ENCODE peak calls at places on chromosomes 2 and 18, in seven cellular contexts. One of them, this sample, is unnamed.

GRCh38 chr2:43038720-43039099 is 187.7 kb downstream of the ZFP36L2 start:
- DNase-seq in stomach: no peak
- DNase-seq in erythroblast: no peak
- DNase-seq in tibial nerve: no peak
- DNase-seq in breast epithelium: no peak
- DNase-seq in Peyer's patch: no peak
- DNase-seq in heart left ventricle: no peak
- DNase-seq in this sample: no peak

GRCh38 chr2:118554616-118555015 is 292.8 kb downstream of the EN1 start:
- DNase-seq in Peyer's patch: no peak
- DNase-seq in erythroblast: no peak
- DNase-seq in tibial nerve: no peak
- DNase-seq in breast epithelium: no peak
- DNase-seq in stomach: no peak
- DNase-seq in heart left ventricle: no peak
- DNase-seq in this sample: no peak

GRCh38 chr2:240643811-240644150 is 18.5 kb downstream of the GPR35 start:
- DNase-seq in stomach: peak; percentile 21
- DNase-seq in breast epithelium: no peak
- DNase-seq in tibial nerve: no peak
- DNase-seq in heart left ventricle: no peak
- DNase-seq in erythroblast: no peak
- DNase-seq in Peyer's patch: peak; percentile 5
- DNase-seq in this sample: no peak

GRCh38 chr2:186533717-186534116 is 47.7 kb downstream of the ZC3H15 start:
- DNase-seq in tibial nerve: no peak
- DNase-seq in breast epithelium: no peak
- DNase-seq in Peyer's patch: no peak
- DNase-seq in stomach: no peak
- DNase-seq in erythroblast: no peak
- DNase-seq in heart left ventricle: no peak
- DNase-seq in this sample: no peak

GRCh38 chr2:148719195-148719749 is 74.7 kb downstream of the EPC2 start:
- DNase-seq in Peyer's patch: no peak
- DNase-seq in heart left ventricle: no peak
- DNase-seq in stomach: no peak
- DNase-seq in breast epithelium: no peak
- DNase-seq in erythroblast: no peak
- DNase-seq in tibial nerve: no peak
- DNase-seq in this sample: no peak

GRCh38 chr2:216696751-216697560 is 1.6 kb upstream of the IGFBP5 start:
- DNase-seq in stomach: no peak
- DNase-seq in tibial nerve: no peak
- DNase-seq in breast epithelium: no peak
- DNase-seq in Peyer's patch: no peak
- DNase-seq in heart left ventricle: no peak
- DNase-seq in erythroblast: peak; percentile 45
- DNase-seq in this sample: peak; percentile 48

GRCh38 chr18:59323931-59324622 is 5.6 kb upstream of the CPLX4 start:
- DNase-seq in stomach: no peak
- DNase-seq in breast epithelium: no peak
- DNase-seq in Peyer's patch: no peak
- DNase-seq in heart left ventricle: no peak
- DNase-seq in tibial nerve: no peak
- DNase-seq in erythroblast: no peak
- DNase-seq in this sample: no peak

GRCh38 chr2:120626566-120626965 is 109.1 kb upstream of the GLI2 start:
- DNase-seq in erythroblast: no peak
- DNase-seq in heart left ventricle: no peak
- DNase-seq in Peyer's patch: no peak
- DNase-seq in stomach: no peak
- DNase-seq in tibial nerve: no peak
- DNase-seq in breast epithelium: no peak
- DNase-seq in this sample: no peak

GRCh38 chr2:127891806-127892205 is 6.0 kb upstream of the AMMECR1L start:
- DNase-seq in Peyer's patch: no peak
- DNase-seq in breast epithelium: no peak
- DNase-seq in heart left ventricle: no peak
- DNase-seq in erythroblast: no peak
- DNase-seq in tibial nerve: no peak
- DNase-seq in stomach: no peak
- DNase-seq in this sample: no peak

GRCh38 chr2:20217041-20217970 is 7.6 kb downstream of the SDC1 start:
- DNase-seq in Peyer's patch: no peak
- DNase-seq in breast epithelium: peak; percentile 74
- DNase-seq in stomach: peak; percentile 54
- DNase-seq in heart left ventricle: no peak
- DNase-seq in tibial nerve: no peak
- DNase-seq in erythroblast: no peak
- DNase-seq in this sample: no peak

GRCh38 chr2:144524190-144524957 is 4.5 kb upstream of the ZEB2 start:
- DNase-seq in stomach: no peak
- DNase-seq in Peyer's patch: peak; percentile 47
- DNase-seq in heart left ventricle: peak; percentile 61
- DNase-seq in breast epithelium: no peak
- DNase-seq in tibial nerve: no peak
- DNase-seq in erythroblast: peak; percentile 64
- DNase-seq in this sample: no peak

GRCh38 chr2:18365346-18365745 is 195.1 kb downstream of the RDH14 start:
- DNase-seq in erythroblast: no peak
- DNase-seq in stomach: no peak
- DNase-seq in heart left ventricle: no peak
- DNase-seq in Peyer's patch: no peak
- DNase-seq in tibial nerve: no peak
- DNase-seq in breast epithelium: no peak
- DNase-seq in this sample: no peak

GRCh38 chr2:104863229-104863584 is 9.3 kb downstream of the POU3F3 start:
- DNase-seq in stomach: no peak
- DNase-seq in breast epithelium: no peak
- DNase-seq in tibial nerve: no peak
- DNase-seq in heart left ventricle: no peak
- DNase-seq in erythroblast: no peak
- DNase-seq in Peyer's patch: no peak
- DNase-seq in this sample: no peak

GRCh38 chr2:96249654-96250053 is 16.1 kb downstream of the TMEM127 start:
- DNase-seq in breast epithelium: no peak
- DNase-seq in stomach: no peak
- DNase-seq in erythroblast: no peak
- DNase-seq in heart left ventricle: no peak
- DNase-seq in Peyer's patch: no peak
- DNase-seq in tibial nerve: peak; percentile 63
- DNase-seq in this sample: no peak

GRCh38 chr2:134420256-134420655 is 166.4 kb downstream of the MGAT5 start:
- DNase-seq in heart left ventricle: peak; percentile 37
- DNase-seq in erythroblast: no peak
- DNase-seq in breast epithelium: no peak
- DNase-seq in tibial nerve: no peak
- DNase-seq in Peyer's patch: no peak
- DNase-seq in stomach: no peak
- DNase-seq in this sample: no peak

GRCh38 chr2:20421988-20422678 is 24.7 kb upstream of the RHOB start:
- DNase-seq in breast epithelium: peak; percentile 97
- DNase-seq in Peyer's patch: peak; percentile 41
- DNase-seq in tibial nerve: peak; percentile 84
- DNase-seq in erythroblast: no peak
- DNase-seq in stomach: peak; percentile 98
- DNase-seq in heart left ventricle: peak; percentile 87
- DNase-seq in this sample: no peak

GRCh38 chr18:78972930-78973331 is 6.7 kb upstream of the SALL3 start:
- DNase-seq in Peyer's patch: no peak
- DNase-seq in breast epithelium: no peak
- DNase-seq in erythroblast: no peak
- DNase-seq in stomach: no peak
- DNase-seq in heart left ventricle: no peak
- DNase-seq in tibial nerve: no peak
- DNase-seq in this sample: no peak

DNA sequence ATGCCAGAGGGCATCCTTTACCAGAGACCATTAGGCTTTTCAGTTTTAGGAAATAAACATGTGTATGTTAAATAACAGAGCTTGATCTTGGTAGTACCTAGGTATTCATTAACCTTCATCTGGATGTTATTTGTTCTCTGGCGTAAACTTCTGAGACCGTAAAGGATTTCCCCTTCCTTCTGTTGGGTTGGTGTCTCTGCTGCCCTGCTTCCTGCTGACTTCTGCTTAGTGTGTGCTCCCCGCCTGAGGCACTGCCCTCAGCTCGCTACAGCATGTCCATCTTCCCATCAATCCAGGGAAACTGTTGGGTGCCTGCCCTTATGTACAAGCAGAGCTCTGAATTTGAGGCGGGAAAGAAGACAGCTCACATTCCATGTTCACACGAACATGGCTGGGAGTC is 177.9 kb downstream of the TPGS2 start:
- DNase-seq in Peyer's patch: no peak
- DNase-seq in stomach: no peak
- DNase-seq in tibial nerve: no peak
- DNase-seq in erythroblast: no peak
- DNase-seq in heart left ventricle: no peak
- DNase-seq in breast epithelium: no peak
- DNase-seq in this sample: no peak
- TF ChIP-seq POLR2A in Peyer's patch: no peak
- TF ChIP-seq POLR2A in stomach: no peak
- TF ChIP-seq POLR2A in tibial nerve: no peak
- TF ChIP-seq POLR2A in erythroblast: no peak
- TF ChIP-seq POLR2A in heart left ventricle: no peak
- TF ChIP-seq POLR2A in breast epithelium: no peak
- TF ChIP-seq POLR2A in this sample: no peak

DNA sequence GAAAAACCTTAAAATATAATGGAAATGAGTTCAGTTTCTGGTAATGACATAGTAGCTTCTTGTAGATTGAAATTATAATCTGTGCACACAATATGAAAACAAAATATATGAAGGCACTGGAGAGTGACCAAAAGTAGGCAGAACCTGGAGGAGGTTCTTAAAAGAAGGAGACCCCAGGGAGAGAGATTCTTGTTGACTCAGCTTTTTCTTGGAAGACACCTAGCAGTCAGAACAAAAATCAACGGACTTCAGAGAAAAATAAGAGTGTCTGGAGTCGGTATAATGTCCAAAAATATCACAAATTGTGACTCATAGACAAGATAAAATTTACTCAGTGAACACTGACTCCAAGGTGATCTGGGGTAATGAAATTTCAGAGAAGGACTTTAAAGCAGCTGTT is 286.5 kb downstream of the CCDC178 start:
- DNase-seq in stomach: no peak
- DNase-seq in breast epithelium: no peak
- DNase-seq in erythroblast: no peak
- DNase-seq in tibial nerve: no peak
- DNase-seq in heart left ventricle: no peak
- DNase-seq in Peyer's patch: no peak
- DNase-seq in this sample: no peak
- TF ChIP-seq POLR2A in stomach: no peak
- TF ChIP-seq POLR2A in breast epithelium: no peak
- TF ChIP-seq POLR2A in erythroblast: no peak
- TF ChIP-seq POLR2A in tibial nerve: no peak
- TF ChIP-seq POLR2A in heart left ventricle: no peak
- TF ChIP-seq POLR2A in Peyer's patch: no peak
- TF ChIP-seq POLR2A in this sample: no peak

GRCh38 chr2:183035954-183036669 is 2.1 kb downstream of the NCKAP1 start:
- DNase-seq in erythroblast: peak; percentile 50
- DNase-seq in Peyer's patch: no peak
- DNase-seq in stomach: no peak
- DNase-seq in tibial nerve: no peak
- DNase-seq in heart left ventricle: no peak
- DNase-seq in breast epithelium: no peak
- DNase-seq in this sample: no peak

GRCh38 chr2:183035298-183035953 is 2.8 kb downstream of the NCKAP1 start:
- DNase-seq in breast epithelium: no peak
- DNase-seq in heart left ventricle: no peak
- DNase-seq in tibial nerve: no peak
- DNase-seq in erythroblast: peak; percentile 49
- DNase-seq in stomach: no peak
- DNase-seq in Peyer's patch: no peak
- DNase-seq in this sample: no peak

GRCh38 chr2:183037281-183037659 is 987 bp downstream of the NCKAP1 start:
- DNase-seq in heart left ventricle: no peak
- DNase-seq in erythroblast: peak; percentile 72
- DNase-seq in Peyer's patch: no peak
- DNase-seq in tibial nerve: peak; percentile 14
- DNase-seq in breast epithelium: no peak
- DNase-seq in stomach: no peak
- DNase-seq in this sample: peak; percentile 31

GRCh38 chr2:183038341-183039300 is at the start of gene NCKAP1:
- DNase-seq in stomach: peak; percentile 94
- DNase-seq in heart left ventricle: peak; percentile 92
- DNase-seq in tibial nerve: peak; percentile 91
- DNase-seq in erythroblast: peak; percentile 95
- DNase-seq in breast epithelium: peak; percentile 84
- DNase-seq in Peyer's patch: peak; percentile 62
- DNase-seq in this sample: peak; percentile 39

GRCh38 chr2:183037660-183038340 is 457 bp downstream of the NCKAP1 start:
- DNase-seq in erythroblast: peak; percentile 93
- DNase-seq in tibial nerve: peak; percentile 26
- DNase-seq in Peyer's patch: peak; percentile 21
- DNase-seq in stomach: no peak
- DNase-seq in breast epithelium: peak; percentile 24
- DNase-seq in heart left ventricle: peak; percentile 50
- DNase-seq in this sample: no peak
- TF ChIP-seq POLR2A in erythroblast: no peak
- TF ChIP-seq POLR2A in tibial nerve: no peak
- TF ChIP-seq POLR2A in Peyer's patch: peak; percentile 63
- TF ChIP-seq POLR2A in stomach: no peak
- TF ChIP-seq POLR2A in breast epithelium: no peak
- TF ChIP-seq POLR2A in heart left ventricle: no peak
- TF ChIP-seq POLR2A in this sample: no peak

GRCh38 chr2:233334915-233335314 is 19.4 kb upstream of the DGKD start:
- DNase-seq in tibial nerve: no peak
- DNase-seq in Peyer's patch: no peak
- DNase-seq in erythroblast: no peak
- DNase-seq in heart left ventricle: no peak
- DNase-seq in breast epithelium: no peak
- DNase-seq in stomach: no peak
- DNase-seq in this sample: no peak

GRCh38 chr2:233328922-233329321 is 21.3 kb downstream of the SAG start:
- DNase-seq in breast epithelium: no peak
- DNase-seq in erythroblast: no peak
- DNase-seq in Peyer's patch: no peak
- DNase-seq in stomach: no peak
- DNase-seq in heart left ventricle: no peak
- DNase-seq in tibial nerve: no peak
- DNase-seq in this sample: no peak

GRCh38 chr2:233332125-233332524 is 22.2 kb upstream of the DGKD start:
- DNase-seq in Peyer's patch: no peak
- DNase-seq in stomach: no peak
- DNase-seq in tibial nerve: no peak
- DNase-seq in breast epithelium: no peak
- DNase-seq in erythroblast: no peak
- DNase-seq in heart left ventricle: no peak
- DNase-seq in this sample: no peak

GRCh38 chr2:233329489-233330135 is 22.0 kb downstream of the SAG start:
- DNase-seq in Peyer's patch: no peak
- DNase-seq in tibial nerve: no peak
- DNase-seq in erythroblast: no peak
- DNase-seq in breast epithelium: no peak
- DNase-seq in stomach: no peak
- DNase-seq in heart left ventricle: no peak
- DNase-seq in this sample: no peak

DNA sequence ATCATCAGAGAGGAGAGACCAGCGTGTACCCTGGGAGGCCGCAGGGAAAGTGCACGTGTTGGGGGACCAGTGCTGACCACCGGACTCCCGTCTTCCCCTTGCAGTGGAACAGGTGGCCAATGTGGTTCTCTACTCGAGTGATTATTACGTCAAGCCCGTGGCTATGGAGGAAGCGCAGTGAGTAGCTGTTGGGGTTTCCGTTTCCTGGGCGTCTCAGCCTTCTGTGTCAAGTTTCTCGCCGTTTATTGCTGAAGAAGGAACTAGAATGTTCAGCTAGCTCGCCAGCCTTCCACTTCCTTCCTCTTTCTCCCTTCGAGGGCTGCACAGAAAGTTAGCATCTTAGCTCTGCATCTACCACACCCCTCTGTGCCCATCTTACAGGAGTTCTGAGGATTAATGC is 22.8 kb upstream of the DGKD start:
- DNase-seq in breast epithelium: peak; percentile 43
- DNase-seq in tibial nerve: peak; percentile 61
- DNase-seq in stomach: peak; percentile 60
- DNase-seq in Peyer's patch: peak; percentile 94
- DNase-seq in heart left ventricle: peak; percentile 57
- DNase-seq in erythroblast: no peak
- DNase-seq in this sample: no peak
- TF ChIP-seq POLR2A in breast epithelium: no peak
- TF ChIP-seq POLR2A in tibial nerve: peak; percentile 5
- TF ChIP-seq POLR2A in stomach: no peak
- TF ChIP-seq POLR2A in Peyer's patch: no peak
- TF ChIP-seq POLR2A in heart left ventricle: no peak
- TF ChIP-seq POLR2A in erythroblast: no peak
- TF ChIP-seq POLR2A in this sample: no peak

This sample was measured in HCT116.